ENCODE peak calls at places on chromosomes 1 and 21, in nine cellular contexts. A is WTC11; I is stimulated activated CD8-positive, alpha-beta memory T cell treated with anti-CD3 and anti-CD28 coated beads, Interleukin-4, amount 100 ng/mL, for 24 hours; D is T-helper 2 cell; B is activated naive CD8-positive, alpha-beta T cell treated with anti-CD3 and anti-CD28 coated beads, Interleukin-2, amount 10 ng/mL, durations not matched to agents 7 days and 5 days; W is stimulated activated CD4-positive, alpha-beta T cell treated with anti-CD3 and anti-CD28 coated beads, Interleukin-15, amount 100 ng/mL, for 1 hour; E is EH; O is cardiac fibroblast; L is AG08395. R is an unnamed sample.

GRCh38 chr1:167517535-167518330 is 596 bp downstream of the CD247 start:
- DNase-seq in O (no peak), D (peak), B (peak), E (peak), W (peak), A (no peak), I (peak), L (no peak), R (peak)

GRCh38 chr21:41325138-41325537 is 8.5 kb downstream of the FAM3B start:
- DNase-seq in D (no peak), A (no peak), I (no peak), L (no peak), W (no peak), E (no peak), B (no peak), O (no peak), R (no peak)

GRCh38 chr1:7410156-7410555 is 360.9 kb upstream of the VAMP3 start:
- DNase-seq in A (peak), B (no peak), O (no peak), I (no peak), W (no peak), L (no peak), E (no peak), D (no peak), R (no peak)

GRCh38 chr1:184408580-184408979 is 21.8 kb downstream of the C1orf21 start:
- DNase-seq in W (no peak), D (no peak), L (no peak), O (no peak), E (no peak), I (no peak), B (no peak), A (no peak), R (no peak)

GRCh38 chr1:101259744-101260148 is 22.9 kb downstream of the S1PR1 start:
- DNase-seq in A (no peak), D (no peak), E (peak), L (no peak), W (no peak), B (no peak), O (peak), I (no peak), R (no peak)

GRCh38 chr1:205505076-205505729 is 734 bp downstream of the CDK18 start:
- DNase-seq in O (no peak), B (no peak), L (no peak), A (peak), D (no peak), I (no peak), E (no peak), W (no peak), R (no peak)

GRCh38 chr1:21175324-21175669 is 1.4 kb downstream of the EIF4G3 start:
- DNase-seq in E (peak), I (no peak), D (peak), O (peak), B (no peak), A (no peak), L (peak), W (no peak), R (no peak)

GRCh38 chr1:174161813-174162212 is 2.5 kb downstream of the RABGAP1L start:
- DNase-seq in B (no peak), A (no peak), L (no peak), I (no peak), O (no peak), D (no peak), E (no peak), W (no peak), R (no peak)

GRCh38 chr1:89844236-89844807 is 23.5 kb downstream of the LRRC8D start:
- DNase-seq in A (no peak), O (no peak), E (peak), B (no peak), W (peak), L (peak), I (no peak), D (no peak), R (no peak)

GRCh38 chr1:59230622-59231021 is 66.3 kb upstream of the FGGY start:
- DNase-seq in D (no peak), O (no peak), A (no peak), L (peak), W (no peak), B (no peak), E (no peak), I (no peak), R (no peak)

GRCh38 chr1:200432586-200432985 is 22.8 kb upstream of the ZNF281 start:
- DNase-seq in W (no peak), E (no peak), I (no peak), O (no peak), D (no peak), A (no peak), L (no peak), B (no peak), R (no peak)

GRCh38 chr21:14361958-14362357 is 21.0 kb downstream of the HSPA13 start:
- DNase-seq in L (no peak), E (no peak), W (no peak), O (peak), A (no peak), B (no peak), D (no peak), I (no peak), R (no peak)

GRCh38 chr1:18918417-18918816 is 16.1 kb upstream of the ALDH4A1 start:
- DNase-seq in D (no peak), L (no peak), W (no peak), O (no peak), E (no peak), A (no peak), B (no peak), I (no peak), R (no peak)

GRCh38 chr1:63612971-63613370 is 19.8 kb downstream of the PGM1 start:
- DNase-seq in I (no peak), O (no peak), E (no peak), B (no peak), D (no peak), L (no peak), A (no peak), W (no peak), R (no peak)

GRCh38 chr1:234628099-234628498 is 18.1 kb upstream of the IRF2BP2 start:
- DNase-seq in I (no peak), E (peak), B (no peak), O (peak), D (no peak), L (no peak), A (no peak), W (no peak), R (no peak)

GRCh38 chr1:28595412-28596191 is 3.5 kb downstream of the RAB42 start:
- DNase-seq in E (no peak), A (no peak), W (no peak), O (no peak), I (no peak), L (no peak), D (no peak), B (no peak), R (no peak)

GRCh38 chr1:198935371-198935921 is 296.6 kb downstream of the PTPRC start:
- DNase-seq in A (no peak), O (peak), B (peak), L (peak), E (peak), I (peak), W (no peak), D (peak), R (no peak)

GRCh38 chr1:228101994-228102790 is 933 bp downstream of the C1orf35 start:
- DNase-seq in O (no peak), D (peak), E (peak), W (peak), I (peak), A (peak), B (peak), L (no peak), R (peak)

GRCh38 chr1:230127105-230128054 is 60.3 kb downstream of the GALNT2 start:
- DNase-seq in I (peak), L (no peak), A (no peak), O (no peak), D (no peak), B (peak), E (no peak), W (peak), R (no peak)

GRCh38 chr1:215824245-215824644 is 257.1 kb downstream of the KCTD3 start:
- DNase-seq in E (peak), W (no peak), B (no peak), A (peak), I (no peak), O (peak), D (no peak), L (peak), R (no peak)

GRCh38 chr1:201605385-201605747 is 66.4 kb downstream of the NAV1 start:
- DNase-seq in A (no peak), E (peak), B (no peak), L (no peak), W (no peak), O (no peak), D (no peak), I (no peak), R (no peak)

GRCh38 chr1:201277441-201277840 is 5.9 kb upstream of the PKP1 start:
- DNase-seq in W (no peak), E (no peak), I (no peak), B (no peak), O (no peak), A (no peak), L (no peak), D (no peak), R (no peak)

GRCh38 chr1:220300442-220301121 is 28.3 kb upstream of the RAB3GAP2 start:
- DNase-seq in A (no peak), I (no peak), L (peak), B (no peak), E (peak), D (no peak), W (no peak), O (peak), R (no peak)

GRCh38 chr1:58823481-58824010 is 39.7 kb upstream of the JUN start:
- DNase-seq in W (no peak), D (no peak), B (no peak), O (peak), L (peak), E (peak), I (no peak), A (no peak), R (no peak)

GRCh38 chr1:43358121-43358745 is 548 bp upstream of the CDC20 start:
- DNase-seq in I (no peak), E (peak), L (peak), D (no peak), W (no peak), O (peak), A (peak), B (no peak), R (no peak)

GRCh38 chr1:168161459-168161858 is 17.3 kb upstream of the TIPRL start:
- DNase-seq in D (no peak), A (no peak), B (no peak), E (peak), W (no peak), O (peak), L (no peak), I (no peak), R (no peak)

GRCh38 chr21:45276620-45277019 is 11.1 kb downstream of the POFUT2 start:
- DNase-seq in D (no peak), E (no peak), I (no peak), B (no peak), O (no peak), A (peak), L (no peak), W (no peak), R (no peak)

GRCh38 chr1:30191154-30191702 is 532.2 kb downstream of the MATN1 start:
- DNase-seq in L (peak), E (peak), I (no peak), A (no peak), W (peak), B (no peak), O (peak), D (peak), R (no peak)